ENCODE peak calls at places on chromosomes 13 and 19, in six cellular contexts. N is GM23338; X is A673; O is pancreas; F is thoracic aorta; H is CD8-positive, alpha-beta T cell. U is an unnamed sample.
A peak's percentile ranks its signal among the peaks of the same experiment; 100 is the strongest.

GRCh38 chr19:16328824-16329482 is 4.3 kb downstream of the KLF2 start:
- DNase-seq in N (no peak), X (no peak), O (no peak), F (no peak), H (no peak), U (no peak)

GRCh38 chr13:26344980-26345379 is 91.1 kb downstream of the CDK8 start:
- DNase-seq in N (no peak), X (no peak), O (no peak), F (no peak), H (no peak), U (no peak)

GRCh38 chr13:32475403-32475802 is 47.5 kb upstream of the N4BP2L1 start:
- DNase-seq in N (no peak), X (peak; percentile 71), O (no peak), F (no peak), H (no peak), U (no peak)

GRCh38 chr19:17847538-17848366 is at the start of gene JAK3:
- DNase-seq in N (peak; percentile 94), X (peak; percentile 88), O (no peak), F (no peak), H (peak; percentile 83), U (peak; percentile 27)

GRCh38 chr19:3983936-3984583 is 1.2 kb downstream of the EEF2 start:
- DNase-seq in N (no peak), X (peak; percentile 66), O (peak; percentile 39), F (no peak), H (no peak), U (no peak)

GRCh38 chr19:23991170-23991569 is 76.5 kb downstream of the ZNF726 start:
- DNase-seq in N (peak; percentile 1), X (no peak), O (peak; percentile 63), F (no peak), H (no peak), U (no peak)

GRCh38 chr13:50226515-50227147 is 211.4 kb downstream of the KCNRG start:
- DNase-seq in N (no peak), X (no peak), O (no peak), F (no peak), H (no peak), U (no peak)

GRCh38 chr13:24097064-24097463 is 63.5 kb upstream of the SPATA13 start:
- DNase-seq in N (no peak), X (peak; percentile 52), O (no peak), F (no peak), H (no peak), U (peak; percentile 25)

GRCh38 chr19:4304509-4305252 is at the start of gene FSD1:
- DNase-seq in N (peak; percentile 88), X (peak; percentile 86), O (no peak), F (no peak), H (peak; percentile 54), U (no peak)

GRCh38 chr19:13505761-13506549 is at the start of gene CACNA1A:
- DNase-seq in N (peak; percentile 73), X (peak; percentile 17), O (no peak), F (no peak), H (no peak), U (no peak)

GRCh38 chr13:86681223-86681622 is 882.0 kb upstream of the SLITRK6 start:
- DNase-seq in N (no peak), X (no peak), O (no peak), F (no peak), H (no peak), U (no peak)

GRCh38 chr13:24228852-24229458 is 68.4 kb downstream of the SPATA13 start:
- DNase-seq in N (peak; percentile 90), X (peak; percentile 76), O (no peak), F (no peak), H (no peak), U (peak; percentile 53)

GRCh38 chr19:27867981-27868380 is 1345.0 kb downstream of the UQCRFS1 start:
- DNase-seq in N (no peak), X (no peak), O (no peak), F (no peak), H (no peak), U (no peak)

GRCh38 chr13:73417012-73417615 is 358.3 kb downstream of the KLF5 start:
- DNase-seq in N (peak; percentile 30), X (peak; percentile 48), O (no peak), F (no peak), H (no peak), U (no peak)

GRCh38 chr13:43786766-43787517 is at the start of gene ENOX1:
- DNase-seq in N (peak; percentile 77), X (peak; percentile 91), O (peak; percentile 45), F (no peak), H (no peak), U (no peak)

GRCh38 chr13:22662771-22663170 is 518.0 kb upstream of the SGCG start:
- DNase-seq in N (no peak), X (no peak), O (no peak), F (no peak), H (no peak), U (no peak)

GRCh38 chr13:19601749-19602725 is 31.4 kb upstream of the MPHOSPH8 start:
- DNase-seq in N (peak; percentile 82), X (peak; percentile 60), O (peak; percentile 17), F (no peak), H (no peak), U (no peak)

GRCh38 chr19:1220452-1221037 is 15.0 kb downstream of the STK11 start:
- DNase-seq in N (no peak), X (no peak), O (no peak), F (no peak), H (no peak), U (no peak)

DNA sequence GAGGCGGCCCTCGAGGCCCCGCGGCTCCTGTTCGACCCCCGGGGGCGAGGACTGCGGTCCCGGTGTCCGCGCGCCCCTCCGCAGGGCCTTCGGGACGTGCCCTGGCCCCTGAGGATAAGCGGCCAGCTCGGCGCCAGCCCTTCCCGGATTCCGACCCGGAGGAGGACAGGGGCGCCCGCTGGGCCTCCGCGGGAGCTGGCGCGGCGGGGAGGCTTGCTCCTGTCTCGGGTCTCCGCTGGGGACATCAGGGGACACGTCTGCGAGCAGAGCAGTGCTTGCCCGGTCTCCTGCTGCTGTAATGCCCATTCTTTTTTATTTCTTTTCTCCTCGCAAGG is 828 bp downstream of the B3GLCT start:
- DNase-seq in N (peak; percentile 46), X (peak; percentile 58), O (peak; percentile 52), F (no peak), H (no peak), U (no peak)
- TF ChIP-seq CTCF in N (no peak), X (no peak), O (no peak), F (no peak), H (no peak), U (no peak)

DNA sequence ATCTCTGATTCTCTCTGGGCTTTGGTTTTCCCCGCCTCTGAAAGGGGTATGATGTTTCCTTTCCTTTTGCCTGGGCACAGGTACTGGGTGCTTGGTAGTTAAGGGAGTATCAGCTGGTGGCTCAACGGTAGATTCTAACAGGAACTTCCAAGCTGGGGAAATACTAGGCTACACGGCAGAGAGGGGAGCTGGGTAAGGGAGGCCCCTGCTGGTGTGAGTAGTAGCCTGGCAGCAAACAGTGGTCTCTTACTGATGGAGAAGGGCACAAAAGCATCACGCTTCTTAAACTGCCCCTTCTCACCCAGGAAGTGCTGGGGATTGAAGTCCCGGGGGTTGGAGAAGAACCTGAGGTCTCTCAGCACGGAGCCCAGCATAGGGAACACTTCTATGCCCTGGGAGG is 26.9 kb upstream of the CYP2A7 start:
- DNase-seq in N (peak; percentile 56), X (no peak), O (no peak), F (no peak), H (peak; percentile 14), U (peak; percentile 14)
- TF ChIP-seq CTCF in N (peak; percentile 36), X (no peak), O (no peak), F (no peak), H (no peak), U (peak; percentile 63)

GRCh38 chr13:97515643-97516042 is 81.7 kb downstream of the RAP2A start:
- DNase-seq in N (peak; percentile 6), X (no peak), O (no peak), F (no peak), H (no peak), U (no peak)
- TF ChIP-seq CTCF in N (peak; percentile 13), X (no peak), O (no peak), F (no peak), H (no peak), U (no peak)

DNA sequence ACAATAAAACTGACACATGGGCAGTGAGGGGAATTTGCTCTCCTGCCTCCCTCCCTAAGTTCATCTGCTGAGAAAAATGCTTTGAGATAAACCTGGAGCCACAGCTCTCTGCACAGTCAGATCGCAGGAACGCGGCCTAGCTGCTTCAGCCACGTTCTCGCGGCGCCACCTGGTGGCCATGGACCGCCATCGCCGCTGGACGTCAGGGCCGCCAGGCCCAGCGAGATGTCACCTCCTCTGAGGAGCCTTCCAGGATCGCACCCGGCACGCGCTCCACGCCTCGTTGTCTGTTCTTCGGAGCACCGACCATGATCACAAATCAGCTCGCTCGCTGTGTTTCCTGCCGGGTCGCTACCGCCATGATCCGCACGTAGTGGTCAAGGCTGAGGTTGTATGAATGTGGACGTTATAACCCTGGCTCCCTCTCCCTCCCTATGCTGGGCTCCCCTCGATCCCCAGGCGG is 20.6 kb upstream of the USP29 start:
- DNase-seq in N (peak; percentile 74), X (peak; percentile 77), O (peak; percentile 32), F (no peak), H (peak; percentile 37), U (peak; percentile 1)
- TF ChIP-seq CTCF in N (peak; percentile 78), X (peak; percentile 91), O (peak; percentile 47), F (peak; percentile 75), H (peak; percentile 53), U (peak; percentile 51)

GRCh38 chr13:31051999-31052398 is 109.7 kb downstream of the HSPH1 start:
- DNase-seq in N (peak; percentile 72), X (peak; percentile 19), O (no peak), F (no peak), H (no peak), U (no peak)
- TF ChIP-seq CTCF in N (peak; percentile 61), X (peak; percentile 31), O (no peak), F (no peak), H (no peak), U (no peak)

DNA sequence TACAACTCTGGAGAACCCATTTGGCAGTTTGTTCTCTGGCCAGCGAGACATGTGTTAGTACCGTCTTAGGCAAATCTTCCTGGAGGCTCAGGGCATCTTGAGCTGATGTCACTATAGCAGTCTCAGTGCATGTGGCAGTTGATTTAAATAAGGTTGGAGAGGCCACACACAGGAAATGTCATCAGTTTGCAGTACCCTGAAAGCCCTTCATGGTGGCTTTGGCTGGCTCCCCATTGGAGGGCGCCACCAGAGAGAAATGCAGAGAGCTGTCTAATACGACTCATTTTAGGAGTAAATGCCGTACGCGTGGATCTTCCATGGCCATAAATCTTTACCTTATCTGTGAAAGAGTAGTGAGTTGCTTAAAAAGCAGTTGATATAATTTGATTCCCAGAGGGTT is 163.1 kb downstream of the STK24 start:
- DNase-seq in N (peak; percentile 21), X (no peak), O (no peak), F (no peak), H (no peak), U (no peak)
- TF ChIP-seq CTCF in N (peak; percentile 41), X (peak; percentile 36), O (no peak), F (no peak), H (no peak), U (no peak)